ENCODE peak calls at places on chromosomes 12 and 14, in seven cellular contexts. S, K, Z, G, Y, P and O are unnamed samples.

GRCh38 chr12:33596814-33597213 is 157.2 kb upstream of the SYT10 start:
- DNase-seq in S (no peak), K (no peak), Z (no peak), G (no peak), Y (no peak), P (no peak), O (no peak)

GRCh38 chr12:102568151-102568815 is 87.9 kb upstream of the IGF1 start:
- DNase-seq in S (no peak), K (no peak), Z (peak), G (no peak), Y (no peak), P (no peak), O (no peak)

GRCh38 chr14:28751467-28752058 is 15.0 kb upstream of the FOXG1 start:
- DNase-seq in S (no peak), K (no peak), Z (peak), G (peak), Y (no peak), P (peak), O (no peak)

GRCh38 chr14:90522585-90523191 is 125.9 kb downstream of the CALM1 start:
- DNase-seq in S (no peak), K (no peak), Z (no peak), G (no peak), Y (peak), P (no peak), O (no peak)

GRCh38 chr12:118749656-118750055 is 231.7 kb upstream of the SRRM4 start:
- DNase-seq in S (no peak), K (no peak), Z (no peak), G (no peak), Y (no peak), P (no peak), O (no peak)

GRCh38 chr12:2722806-2723205 is 72.0 kb upstream of the FKBP4 start:
- DNase-seq in S (no peak), K (no peak), Z (peak), G (no peak), Y (no peak), P (peak), O (no peak)

GRCh38 chr12:93756295-93756694 is 79.1 kb downstream of the CRADD start:
- DNase-seq in S (no peak), K (no peak), Z (no peak), G (no peak), Y (no peak), P (no peak), O (no peak)

GRCh38 chr12:125890366-125890905 is 825.2 kb downstream of the AACS start:
- DNase-seq in S (no peak), K (no peak), Z (no peak), G (no peak), Y (no peak), P (no peak), O (no peak)

GRCh38 chr12:78086553-78087362 is 256.1 kb downstream of the NAV3 start:
- DNase-seq in S (no peak), K (no peak), Z (no peak), G (no peak), Y (no peak), P (no peak), O (no peak)

GRCh38 chr14:60266021-60266937 is 17.3 kb downstream of the PPM1A start:
- DNase-seq in S (no peak), K (no peak), Z (peak), G (no peak), Y (no peak), P (no peak), O (no peak)

GRCh38 chr14:93947282-93947681 is 20.1 kb downstream of the FAM181A start:
- DNase-seq in S (no peak), K (no peak), Z (no peak), G (no peak), Y (no peak), P (no peak), O (no peak)

GRCh38 chr12:5096241-5096880 is 52.7 kb downstream of the KCNA5 start:
- DNase-seq in S (no peak), K (peak), Z (peak), G (no peak), Y (no peak), P (no peak), O (no peak)

GRCh38 chr12:49565119-49565955 is 2.6 kb downstream of the MCRS1 start:
- DNase-seq in S (no peak), K (no peak), Z (no peak), G (no peak), Y (peak), P (no peak), O (no peak)

GRCh38 chr14:100416921-100417451 is 93.8 kb downstream of the SLC25A47 start:
- DNase-seq in S (no peak), K (peak), Z (peak), G (no peak), Y (no peak), P (no peak), O (no peak)

GRCh38 chr12:98146487-98146886 is 368.9 kb upstream of the TMPO start:
- DNase-seq in S (no peak), K (no peak), Z (no peak), G (no peak), Y (no peak), P (no peak), O (no peak)

GRCh38 chr12:94616217-94616729 is 34.1 kb downstream of the TMCC3 start:
- DNase-seq in S (no peak), K (no peak), Z (no peak), G (peak), Y (no peak), P (no peak), O (no peak)

GRCh38 chr12:44976246-44976645 is 74.7 kb downstream of the DBX2 start:
- DNase-seq in S (no peak), K (no peak), Z (no peak), G (no peak), Y (no peak), P (no peak), O (no peak)

GRCh38 chr12:131981388-131981787 is 31.6 kb downstream of the EP400 start:
- DNase-seq in S (no peak), K (no peak), Z (no peak), G (no peak), Y (no peak), P (no peak), O (no peak)

GRCh38 chr12:131983026-131983425 is 33.3 kb downstream of the EP400 start:
- DNase-seq in S (no peak), K (no peak), Z (no peak), G (no peak), Y (no peak), P (no peak), O (no peak)

GRCh38 chr12:131979606-131980005 is 29.9 kb downstream of the EP400 start:
- DNase-seq in S (no peak), K (no peak), Z (no peak), G (no peak), Y (no peak), P (no peak), O (no peak)

GRCh38 chr12:131982041-131982440 is 32.3 kb downstream of the EP400 start:
- DNase-seq in S (no peak), K (no peak), Z (no peak), G (no peak), Y (no peak), P (no peak), O (no peak)

GRCh38 chr12:131980263-131980662 is 30.5 kb downstream of the EP400 start:
- DNase-seq in S (no peak), K (no peak), Z (no peak), G (no peak), Y (no peak), P (no peak), O (no peak)
- TF ChIP-seq CTCF in S (no peak), K (no peak), Z (no peak), G (no peak), Y (no peak), P (no peak), O (no peak)

GRCh38 chr14:105012171-105012985 is 8.5 kb downstream of the CDCA4 start:
- DNase-seq in S (no peak), K (no peak), Z (no peak), G (no peak), Y (no peak), P (no peak), O (no peak)
- TF ChIP-seq CTCF in S (no peak), K (peak), Z (peak), G (peak), Y (peak), P (no peak), O (peak)

DNA sequence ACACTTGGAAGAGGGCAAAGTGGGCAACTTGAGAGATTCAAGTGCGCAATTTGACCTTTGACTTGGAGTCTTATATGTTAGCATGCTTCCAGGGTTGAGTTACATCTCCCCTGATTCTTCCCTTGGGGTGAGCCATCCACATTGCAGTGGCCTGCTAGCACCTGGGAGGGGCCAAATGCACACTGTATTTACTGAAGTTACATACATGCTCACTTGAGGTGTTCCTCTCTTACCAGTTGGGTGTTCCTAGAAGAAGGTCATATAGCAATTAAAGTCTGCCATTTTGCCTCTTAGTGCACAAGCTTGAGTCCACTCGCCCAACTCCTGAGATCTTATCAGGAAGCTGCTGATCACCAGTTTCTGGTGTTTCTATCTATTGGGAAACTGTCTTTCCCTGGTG is 13.7 kb upstream of the SPTLC2 start:
- DNase-seq in S (no peak), K (no peak), Z (no peak), G (no peak), Y (no peak), P (no peak), O (no peak)
- TF ChIP-seq CTCF in S (no peak), K (no peak), Z (no peak), G (no peak), Y (no peak), P (no peak), O (no peak)

DNA sequence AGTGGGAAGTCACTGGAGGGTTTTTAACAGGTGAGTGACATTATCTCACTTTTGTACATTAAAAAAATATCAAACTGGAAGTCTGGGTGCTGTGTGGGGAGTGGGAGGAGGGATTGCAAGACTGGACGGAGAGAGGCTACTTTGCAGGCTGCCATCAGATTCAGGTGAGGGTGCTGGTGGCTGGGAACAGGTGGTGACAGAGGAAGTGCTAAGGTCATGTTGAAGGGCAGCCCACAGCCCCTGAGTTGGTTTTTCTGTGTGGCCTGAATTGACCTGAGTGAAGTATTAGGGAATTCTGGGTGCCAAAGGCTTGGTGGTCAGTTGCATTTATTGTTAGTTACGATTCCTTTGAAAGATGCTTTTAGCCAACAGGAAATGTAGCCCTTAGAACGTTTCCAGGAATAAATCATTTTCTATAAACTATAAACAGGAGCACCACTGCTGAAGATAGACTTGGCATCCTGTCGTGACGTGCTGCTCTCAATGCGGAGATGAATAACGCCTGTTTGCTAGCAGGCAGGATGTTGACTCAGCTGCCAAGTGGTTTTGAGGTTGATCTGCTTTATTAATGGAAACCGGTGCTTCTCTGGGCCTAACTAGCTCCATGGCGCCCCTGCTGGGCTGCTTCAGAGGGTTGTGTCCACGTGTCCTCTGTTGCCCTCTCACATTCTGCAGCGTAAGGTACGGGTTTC is 707.5 kb upstream of the TMEM132C start:
- DNase-seq in S (no peak), K (peak), Z (peak), G (no peak), Y (no peak), P (no peak), O (peak)
- TF ChIP-seq CTCF in S (no peak), K (peak), Z (peak), G (peak), Y (no peak), P (no peak), O (peak)

GRCh38 chr14:45361727-45362126 is 108.7 kb upstream of the MIS18BP1 start:
- DNase-seq in S (no peak), K (no peak), Z (no peak), G (no peak), Y (no peak), P (no peak), O (no peak)

GRCh38 chr14:45362505-45362904 is 109.5 kb upstream of the MIS18BP1 start:
- DNase-seq in S (no peak), K (no peak), Z (no peak), G (no peak), Y (no peak), P (no peak), O (no peak)

GRCh38 chr14:45359766-45360165 is 106.8 kb upstream of the MIS18BP1 start:
- DNase-seq in S (no peak), K (no peak), Z (peak), G (no peak), Y (no peak), P (no peak), O (no peak)

GRCh38 chr14:45364565-45364964 is 111.6 kb upstream of the MIS18BP1 start:
- DNase-seq in S (no peak), K (no peak), Z (no peak), G (no peak), Y (no peak), P (no peak), O (no peak)
- TF ChIP-seq CTCF in S (no peak), K (no peak), Z (no peak), G (no peak), Y (no peak), P (no peak), O (no peak)

GRCh38 chr12:15776532-15776931 is 12.7 kb downstream of the EPS8 start:
- DNase-seq in S (no peak), K (no peak), Z (no peak), G (no peak), Y (no peak), P (no peak), O (no peak)

GRCh38 chr12:15774819-15775218 is 14.4 kb downstream of the EPS8 start:
- DNase-seq in S (no peak), K (no peak), Z (peak), G (no peak), Y (no peak), P (no peak), O (peak)

GRCh38 chr12:15770581-15770980 is 18.6 kb downstream of the EPS8 start:
- DNase-seq in S (no peak), K (no peak), Z (peak), G (no peak), Y (no peak), P (no peak), O (no peak)

GRCh38 chr12:15770021-15770420 is 19.2 kb downstream of the EPS8 start:
- DNase-seq in S (no peak), K (no peak), Z (no peak), G (no peak), Y (no peak), P (no peak), O (no peak)

DNA sequence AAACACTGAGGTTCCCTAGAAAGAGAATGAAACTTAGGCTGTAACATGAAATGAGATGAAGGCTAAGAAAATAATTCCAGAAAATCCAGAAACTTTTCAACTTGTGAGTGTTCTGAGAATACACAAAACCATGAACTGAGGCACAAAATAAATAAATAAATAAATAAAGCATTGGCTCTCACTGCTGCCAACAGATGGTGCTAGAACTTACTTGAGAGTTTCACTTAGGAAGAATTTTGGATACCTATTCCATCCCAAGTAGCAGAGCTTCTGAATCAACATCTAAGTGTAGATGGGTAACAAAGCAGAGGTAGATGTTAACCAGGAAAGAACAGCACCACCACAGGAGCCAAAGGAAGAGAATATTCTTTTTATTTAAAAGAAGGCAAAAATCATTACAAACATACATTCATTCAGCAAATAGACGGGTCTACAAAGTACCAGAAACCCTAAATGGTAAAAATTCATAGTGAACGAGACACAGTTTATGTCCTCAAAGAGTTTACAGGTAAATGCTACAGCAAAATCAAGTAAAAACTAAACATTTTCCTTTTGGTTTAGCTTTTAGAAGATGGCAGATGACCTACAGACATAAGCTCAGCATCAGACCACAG is 16.7 kb downstream of the EPS8 start:
- DNase-seq in S (no peak), K (no peak), Z (peak), G (no peak), Y (no peak), P (no peak), O (no peak)
- TF ChIP-seq CTCF in S (no peak), K (peak), Z (peak), G (peak), Y (peak), P (no peak), O (peak)

DNA sequence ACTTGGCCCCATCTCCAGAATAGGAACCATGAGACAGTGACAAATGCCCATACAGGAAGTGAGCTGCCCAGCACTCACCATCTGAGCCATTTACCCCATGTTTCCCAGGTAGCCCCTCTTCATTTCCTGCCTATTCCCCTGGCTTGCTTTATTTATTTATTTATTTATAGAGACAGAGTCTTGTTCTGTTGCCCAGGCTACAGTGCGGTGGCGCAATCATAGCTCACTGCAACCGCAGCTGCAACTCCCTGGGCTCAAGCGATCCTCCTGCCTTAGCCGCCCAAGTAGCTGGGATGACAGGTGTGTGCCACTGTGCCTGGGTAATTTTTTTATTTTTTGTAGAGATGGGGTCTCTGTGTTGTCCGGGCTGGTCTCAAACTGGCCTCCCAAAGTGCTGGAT is 71.3 kb downstream of the RIN3 start:
- DNase-seq in S (no peak), K (no peak), Z (peak), G (no peak), Y (peak), P (no peak), O (no peak)
- TF ChIP-seq CTCF in S (no peak), K (no peak), Z (no peak), G (no peak), Y (no peak), P (no peak), O (no peak)

GRCh38 chr12:627863-628805 is 35.1 kb downstream of the NINJ2 start:
- DNase-seq in S (no peak), K (no peak), Z (no peak), G (no peak), Y (no peak), P (no peak), O (no peak)

GRCh38 chr12:636632-637031 is 26.6 kb downstream of the NINJ2 start:
- DNase-seq in S (no peak), K (no peak), Z (no peak), G (no peak), Y (no peak), P (no peak), O (no peak)

GRCh38 chr12:630656-631632 is 32.3 kb downstream of the NINJ2 start:
- DNase-seq in S (peak), K (no peak), Z (no peak), G (no peak), Y (peak), P (no peak), O (no peak)

GRCh38 chr12:633731-634130 is 29.5 kb downstream of the NINJ2 start:
- DNase-seq in S (no peak), K (no peak), Z (no peak), G (no peak), Y (no peak), P (no peak), O (no peak)

GRCh38 chr12:632102-632696 is 31.0 kb downstream of the NINJ2 start:
- DNase-seq in S (no peak), K (peak), Z (peak), G (no peak), Y (no peak), P (peak), O (peak)
- TF ChIP-seq CTCF in S (no peak), K (no peak), Z (no peak), G (no peak), Y (no peak), P (no peak), O (no peak)

GRCh38 chr14:57071639-57072038 is 197.1 kb downstream of the EXOC5 start:
- DNase-seq in S (no peak), K (no peak), Z (no peak), G (no peak), Y (no peak), P (no peak), O (no peak)

GRCh38 chr14:57068511-57068910 is 200.2 kb downstream of the EXOC5 start:
- DNase-seq in S (no peak), K (no peak), Z (no peak), G (no peak), Y (no peak), P (no peak), O (no peak)

GRCh38 chr14:57069702-57070101 is 199.0 kb downstream of the EXOC5 start:
- DNase-seq in S (no peak), K (no peak), Z (no peak), G (no peak), Y (no peak), P (no peak), O (no peak)

GRCh38 chr14:57066463-57066862 is 202.2 kb downstream of the EXOC5 start:
- DNase-seq in S (no peak), K (no peak), Z (no peak), G (no peak), Y (no peak), P (no peak), O (no peak)

GRCh38 chr14:57066887-57067513 is 201.7 kb downstream of the EXOC5 start:
- DNase-seq in S (peak), K (no peak), Z (no peak), G (peak), Y (no peak), P (peak), O (no peak)
- TF ChIP-seq CTCF in S (peak), K (peak), Z (peak), G (peak), Y (no peak), P (peak), O (peak)